ENCODE peak calls at places on chromosome 17, in five cellular contexts. J, S, F, O and C are unnamed samples.

GRCh38 chr17:8629371-8630226 is 926 bp downstream of the MYH10 start:
- DNase-seq in J (peak; percentile 28), S (peak; percentile 39), F (no peak), O (no peak), C (peak; percentile 67)

GRCh38 chr17:1762906-1763829 is 1.3 kb downstream of the SERPINF1 start:
- DNase-seq in J (no peak), S (peak; percentile 74), F (peak; percentile 99), O (no peak), C (peak; percentile 92)

GRCh38 chr17:48513097-48513496 is 17.7 kb downstream of the HOXB1 start:
- DNase-seq in J (no peak), S (no peak), F (no peak), O (no peak), C (no peak)

GRCh38 chr17:60600490-60601431 is 768 bp downstream of the PPM1D start:
- DNase-seq in J (peak; percentile 97), S (peak; percentile 57), F (peak; percentile 85), O (peak; percentile 25), C (peak; percentile 82)

GRCh38 chr17:4741544-4741943 is 1.8 kb upstream of the CXCL16 start:
- DNase-seq in J (no peak), S (no peak), F (no peak), O (no peak), C (no peak)

GRCh38 chr17:64214950-64215349 is 48.1 kb downstream of the TEX2 start:
- DNase-seq in J (no peak), S (no peak), F (no peak), O (no peak), C (no peak)

GRCh38 chr17:62165378-62165722 is 100.3 kb upstream of the MED13 start:
- DNase-seq in J (no peak), S (no peak), F (peak; percentile 56), O (peak; percentile 5), C (no peak)

GRCh38 chr17:74892013-74892841 is 1.2 kb downstream of the FADS6 start:
- DNase-seq in J (no peak), S (no peak), F (no peak), O (no peak), C (peak; percentile 72)

GRCh38 chr17:64448665-64449512 is at the start of gene MILR1:
- DNase-seq in J (peak; percentile 56), S (peak; percentile 27), F (no peak), O (peak; percentile 77), C (no peak)

GRCh38 chr17:70604854-70605253 is 435.5 kb downstream of the KCNJ2 start:
- DNase-seq in J (no peak), S (no peak), F (no peak), O (no peak), C (no peak)

GRCh38 chr17:80284631-80285030 is 24.0 kb downstream of the RNF213 start:
- DNase-seq in J (no peak), S (peak; percentile 84), F (no peak), O (no peak), C (peak; percentile 52)

GRCh38 chr17:37490638-37491614 is 1.2 kb downstream of the DUSP14 start:
- DNase-seq in J (peak; percentile 90), S (peak; percentile 55), F (peak; percentile 64), O (no peak), C (no peak)

GRCh38 chr17:55814377-55814776 is 63.5 kb downstream of the PCTP start:
- DNase-seq in J (no peak), S (no peak), F (no peak), O (no peak), C (no peak)

GRCh38 chr17:54180919-54181318 is 358.2 kb downstream of the KIF2B start:
- DNase-seq in J (no peak), S (no peak), F (no peak), O (no peak), C (no peak)

GRCh38 chr17:44354582-44355309 is 8.9 kb downstream of the FAM171A2 start:
- DNase-seq in J (no peak), S (peak; percentile 19), F (no peak), O (no peak), C (no peak)

GRCh38 chr17:73068322-73069153 is 23.9 kb downstream of the SLC39A11 start:
- DNase-seq in J (no peak), S (no peak), F (peak; percentile 99), O (no peak), C (peak; percentile 59)

GRCh38 chr17:29037739-29038465 is 5.0 kb upstream of the PIPOX start:
- DNase-seq in J (no peak), S (no peak), F (no peak), O (no peak), C (peak; percentile 69)

GRCh38 chr17:34443832-34444469 is 80.9 kb upstream of the CCL1 start:
- DNase-seq in J (peak; percentile 48), S (peak; percentile 24), F (peak; percentile 9), O (no peak), C (peak; percentile 76)

GRCh38 chr17:47717845-47718621 is 15.0 kb upstream of the TBX21 start:
- DNase-seq in J (no peak), S (no peak), F (no peak), O (no peak), C (no peak)

GRCh38 chr17:78954684-78955083 is 25.0 kb downstream of the LGALS3BP start:
- DNase-seq in J (no peak), S (no peak), F (no peak), O (no peak), C (no peak)

GRCh38 chr17:72984145-72984924 is 108.2 kb downstream of the SLC39A11 start:
- DNase-seq in J (no peak), S (no peak), F (no peak), O (no peak), C (no peak)

GRCh38 chr17:67390646-67391480 is 13.8 kb downstream of the PITPNC1 start:
- DNase-seq in J (peak; percentile 42), S (no peak), F (peak; percentile 86), O (peak; percentile 87), C (no peak)

GRCh38 chr17:81543756-81544155 is 8.4 kb downstream of the FAAP100 start:
- DNase-seq in J (no peak), S (no peak), F (no peak), O (no peak), C (no peak)

GRCh38 chr17:81544281-81544974 is 7.7 kb downstream of the FAAP100 start:
- DNase-seq in J (no peak), S (no peak), F (no peak), O (no peak), C (no peak)

GRCh38 chr17:81543339-81543675 is 8.8 kb downstream of the FAAP100 start:
- DNase-seq in J (no peak), S (no peak), F (no peak), O (no peak), C (no peak)

GRCh38 chr17:81541123-81541522 is 11.0 kb downstream of the FAAP100 start:
- DNase-seq in J (no peak), S (no peak), F (no peak), O (no peak), C (no peak)

DNA sequence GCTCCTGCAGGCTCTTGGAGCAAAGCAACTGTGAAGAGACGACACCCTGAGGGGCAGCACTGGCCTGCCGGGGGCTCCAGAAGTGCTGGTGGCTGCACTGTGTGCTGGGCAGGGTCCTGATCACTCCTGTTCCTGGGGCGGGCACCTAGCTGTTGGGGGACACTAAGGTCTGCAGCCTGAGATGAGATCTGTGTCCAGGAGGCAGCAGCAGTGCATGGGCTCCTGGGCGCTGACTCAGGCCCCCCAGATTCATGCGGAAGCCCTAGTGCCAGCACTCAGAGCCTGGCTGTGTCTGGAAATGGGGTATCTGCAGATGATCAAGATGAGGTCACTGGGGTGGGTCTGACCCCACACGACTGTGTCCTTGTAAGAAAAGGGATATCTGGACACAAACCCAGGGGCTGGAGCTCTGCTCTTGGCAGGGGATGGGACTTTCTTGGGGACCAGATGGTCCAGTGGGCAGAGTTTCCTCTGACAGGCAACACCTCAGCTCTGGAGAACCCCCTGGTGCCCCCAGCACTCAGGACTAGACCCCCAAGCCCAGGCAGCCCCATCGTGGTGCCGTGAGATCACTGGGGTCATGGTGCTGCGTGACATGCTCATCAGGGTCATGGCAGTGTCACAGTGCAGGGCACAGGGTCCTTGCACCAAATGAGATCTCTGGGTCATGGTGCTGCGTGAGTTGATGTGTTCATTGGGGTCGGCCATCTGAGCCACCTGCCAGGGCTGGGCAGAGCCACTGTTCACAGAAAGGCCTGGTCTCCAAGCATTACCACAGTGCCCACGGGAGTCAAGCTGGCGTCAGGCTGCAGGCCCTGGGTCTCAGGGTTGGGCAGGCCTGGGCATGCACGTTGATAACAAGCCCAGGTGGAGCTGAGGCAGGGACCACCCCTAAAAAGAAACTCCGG is 9.5 kb downstream of the FAAP100 start:
- DNase-seq in J (no peak), S (no peak), F (no peak), O (no peak), C (no peak)
- TF ChIP-seq CHD2 in J (no peak), S (no peak), F (no peak), O (no peak), C (no peak)

GRCh38 chr17:39626671-39627169 is at the start of gene PPP1R1B:
- DNase-seq in J (no peak), S (no peak), F (no peak), O (no peak), C (peak; percentile 71)

GRCh38 chr17:39626171-39626670 is 531 bp upstream of the PPP1R1B start:
- DNase-seq in J (no peak), S (peak; percentile 59), F (no peak), O (no peak), C (peak; percentile 43)

GRCh38 chr17:39627717-39628516 is 1.2 kb downstream of the PPP1R1B start:
- DNase-seq in J (no peak), S (no peak), F (no peak), O (no peak), C (no peak)

GRCh38 chr17:39628655-39629493 is 2.1 kb downstream of the PPP1R1B start:
- DNase-seq in J (no peak), S (no peak), F (no peak), O (no peak), C (no peak)

DNA sequence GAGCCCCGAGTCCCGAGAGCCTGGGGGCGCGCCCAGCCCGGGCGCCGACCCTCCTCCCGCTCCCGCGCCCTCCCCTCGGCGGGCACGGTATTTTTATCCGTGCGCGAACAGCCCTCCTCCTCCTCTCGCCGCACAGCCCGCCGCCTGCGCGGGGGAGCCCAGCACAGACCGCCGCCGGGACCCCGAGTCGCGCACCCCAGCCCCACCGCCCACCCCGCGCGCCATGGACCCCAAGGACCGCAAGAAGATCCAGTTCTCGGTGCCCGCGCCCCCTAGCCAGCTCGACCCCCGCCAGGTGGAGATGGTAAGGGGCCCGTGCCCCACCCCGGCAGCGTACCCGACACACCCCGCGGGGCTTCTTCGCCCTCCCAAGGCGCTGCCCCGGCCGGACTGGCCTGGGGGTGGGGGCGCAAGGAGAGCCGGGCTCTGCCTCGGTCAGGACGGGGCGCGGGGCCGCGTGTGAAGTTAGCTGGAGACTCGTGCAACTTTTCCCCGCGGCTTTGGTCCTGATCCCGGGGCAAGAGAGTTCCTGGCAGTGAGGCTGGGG is 491 bp downstream of the PPP1R1B start:
- DNase-seq in J (no peak), S (no peak), F (no peak), O (no peak), C (peak; percentile 62)
- H3K4me3 ChIP-seq in J (peak overlapping the region; percentile 25), S (no peak overlapping the region), F (no peak overlapping the region), O (no peak overlapping the region), C (peak overlapping the region; percentile 36)

DNA sequence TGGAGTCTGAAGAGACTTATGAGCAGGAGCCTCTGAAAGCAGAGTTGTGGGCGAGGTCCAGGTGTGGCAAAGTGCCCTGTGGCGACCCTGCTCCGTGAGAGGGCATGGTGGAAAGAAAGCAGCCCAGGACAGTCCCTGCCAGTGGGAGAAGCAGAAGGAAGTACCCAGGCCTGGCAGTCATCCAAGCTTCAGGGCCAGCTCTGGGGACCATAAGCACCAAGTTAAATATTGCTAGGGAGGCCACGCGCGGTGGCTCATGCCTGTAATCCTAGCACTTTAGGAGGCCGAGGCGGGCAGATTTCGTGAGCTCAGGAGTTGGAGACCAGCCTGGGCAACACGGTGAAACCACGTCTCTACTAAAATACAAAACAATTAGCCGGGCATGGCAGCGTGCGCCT is 4.9 kb upstream of the ASGR1 start:
- DNase-seq in J (no peak), S (no peak), F (peak; percentile 84), O (no peak), C (no peak)
- TF ChIP-seq CHD2 in J (no peak), S (no peak), F (no peak), O (no peak), C (no peak)

GRCh38 chr17:35612924-35613521 is 25.9 kb downstream of the AP2B1 start:
- DNase-seq in J (no peak), S (peak; percentile 28), F (peak; percentile 48), O (no peak), C (peak; percentile 52)
- H3K4me3 ChIP-seq in J (no peak overlapping the region), S (no peak overlapping the region), F (no peak overlapping the region), O (no peak overlapping the region), C (no peak overlapping the region)